ENCODE peak calls at places on chromosomes 6 and 20, in eight cellular contexts. D is kidney, Y is left lung, H is mesendoderm, V is fibroblast of lung, J is ovary, O is lower lobe of right lung, N is PC-9. F is an unnamed sample.
A peak's percentile ranks its signal among the peaks of the same experiment; 100 is the strongest.

GRCh38 chr6:44514576-44515193 is 127.2 kb downstream of the CDC5L start:
- DNase-seq in D (no peak), Y (no peak), H (no peak), V (no peak), J (no peak), O (no peak), N (no peak), F (no peak)

GRCh38 chr6:1264619-1265445 is 47.1 kb upstream of the FOXQ1 start:
- DNase-seq in D (no peak), Y (no peak), H (no peak), V (no peak), J (no peak), O (no peak), N (no peak), F (no peak)

GRCh38 chr6:89597988-89598387 is 40.6 kb downstream of the LYRM2 start:
- DNase-seq in D (no peak), Y (no peak), H (peak; percentile 90), V (peak; percentile 31), J (no peak), O (no peak), N (peak; percentile 16), F (no peak)

GRCh38 chr6:28349344-28349891 is 329 bp upstream of the ZKSCAN3 start:
- DNase-seq in D (no peak), Y (no peak), H (no peak), V (no peak), J (no peak), O (no peak), N (no peak), F (no peak)

GRCh38 chr20:32474967-32475819 is 109.9 kb downstream of the NOL4L start:
- DNase-seq in D (peak; percentile 99), Y (peak; percentile 94), H (peak; percentile 86), V (peak; percentile 96), J (peak; percentile 99), O (peak; percentile 93), N (peak; percentile 99), F (peak; percentile 99)

GRCh38 chr6:82022614-82023102 is 224.9 kb downstream of the IBTK start:
- DNase-seq in D (no peak), Y (no peak), H (peak; percentile 64), V (peak; percentile 84), J (no peak), O (no peak), N (peak; percentile 38), F (no peak)

GRCh38 chr6:2891768-2892170 is 11.3 kb downstream of the SERPINB9 start:
- DNase-seq in D (peak; percentile 75), Y (no peak), H (no peak), V (no peak), J (no peak), O (no peak), N (no peak), F (no peak)

GRCh38 chr6:29974901-29975560 is 32.7 kb downstream of the HLA-A start:
- DNase-seq in D (peak; percentile 75), Y (no peak), H (peak; percentile 58), V (no peak), J (no peak), O (no peak), N (no peak), F (no peak)

GRCh38 chr20:64253443-64253842 is 2.1 kb upstream of the PCMTD2 start:
- DNase-seq in D (no peak), Y (no peak), H (no peak), V (no peak), J (no peak), O (no peak), N (no peak), F (no peak)

GRCh38 chr20:3803289-3803688 is 7.2 kb downstream of the CDC25B start:
- DNase-seq in D (no peak), Y (peak; percentile 30), H (no peak), V (no peak), J (peak; percentile 33), O (peak; percentile 43), N (no peak), F (no peak)

DNA sequence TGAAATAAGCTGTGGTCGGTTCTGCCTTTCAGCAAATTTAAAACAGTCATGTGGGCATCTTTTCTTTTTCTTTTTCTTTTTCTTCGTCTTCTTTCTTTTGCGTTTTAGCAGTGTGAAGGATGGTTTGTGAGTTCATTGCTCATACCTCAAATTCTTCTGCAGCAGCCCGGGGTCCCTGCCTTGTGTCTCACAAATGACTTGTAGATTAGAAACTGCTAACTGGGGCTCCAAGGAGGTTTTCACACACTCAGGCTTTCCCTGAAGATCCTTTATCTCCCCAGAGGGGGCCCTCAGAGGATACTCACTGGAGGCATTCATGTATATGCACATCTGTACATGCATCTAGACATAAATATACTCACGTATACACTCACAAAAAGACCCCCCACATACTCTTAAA is 1.7 kb downstream of the SMOC2 start:
- DNase-seq in D (no peak), Y (no peak), H (peak; percentile 52), V (no peak), J (no peak), O (no peak), N (no peak), F (no peak)
- H3K36me3 ChIP-seq in D (no peaks in the 10 kb centered on the region), Y (no peaks in the 10 kb centered on the region), H (no peaks in the 10 kb centered on the region), V (no peaks in the 10 kb centered on the region), J (no peaks in the 10 kb centered on the region), O (no peaks in the 10 kb centered on the region), N (no peaks in the 10 kb centered on the region), F (no peaks in the 10 kb centered on the region)

GRCh38 chr6:163782436-163783003 is 368.0 kb downstream of the QKI start:
- DNase-seq in D (no peak), Y (no peak), H (peak; percentile 27), V (no peak), J (no peak), O (no peak), N (no peak), F (no peak)
- H3K4me1 ChIP-seq in D (no peaks in the 10 kb centered on the region), Y (no peaks in the 10 kb centered on the region), H (no peaks in the 10 kb centered on the region), V (no peaks in the 10 kb centered on the region), J (no peaks in the 10 kb centered on the region), O (no peaks in the 10 kb centered on the region), N (no peaks in the 10 kb centered on the region), F (no peaks in the 10 kb centered on the region)

DNA sequence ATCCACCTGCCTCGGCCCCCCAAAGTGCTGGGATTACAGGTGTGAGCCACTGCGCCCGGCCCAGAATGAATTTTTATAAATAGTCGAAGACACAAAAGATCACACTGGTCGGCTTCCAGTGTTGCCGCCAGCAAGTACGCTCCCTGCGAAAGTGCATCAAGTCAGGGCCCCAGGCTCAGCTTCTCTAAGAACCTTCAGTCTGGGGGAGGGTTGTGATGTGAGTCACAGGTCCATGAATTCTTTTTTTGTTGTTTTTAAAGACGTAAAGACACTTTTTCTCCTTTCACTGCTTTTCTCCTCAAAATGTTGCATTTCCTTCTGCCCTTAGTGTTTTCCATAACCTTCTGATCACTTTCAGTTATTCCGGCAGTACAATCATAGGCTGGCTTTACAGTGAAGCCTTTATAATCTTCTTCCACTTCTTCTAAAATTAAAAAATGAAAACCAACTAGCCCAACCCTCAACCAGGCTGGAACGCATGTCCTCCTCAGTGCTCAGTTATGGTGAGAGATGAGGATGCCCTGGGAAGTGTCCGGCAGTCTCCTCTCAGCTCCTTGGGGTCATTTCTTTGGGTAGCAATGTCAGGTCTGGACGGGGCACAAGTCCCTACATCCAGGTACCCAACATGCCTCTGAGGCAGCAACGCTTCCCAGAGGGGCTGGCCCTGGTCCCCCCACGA is 66.6 kb downstream of the CSE1L start:
- DNase-seq in D (no peak), Y (no peak), H (no peak), V (peak; percentile 61), J (no peak), O (no peak), N (no peak), F (no peak)
- H3K36me3 ChIP-seq in D (peaks cover 24% of the 10 kb centered on the region), Y (no peaks in the 10 kb centered on the region), H (peaks cover 12% of the 10 kb centered on the region), V (peaks cover 2% of the 10 kb centered on the region), J (no peaks in the 10 kb centered on the region), O (peaks cover 86% of the 10 kb centered on the region), N (peaks cover 17% of the 10 kb centered on the region), F (peaks cover 58% of the 10 kb centered on the region)

DNA sequence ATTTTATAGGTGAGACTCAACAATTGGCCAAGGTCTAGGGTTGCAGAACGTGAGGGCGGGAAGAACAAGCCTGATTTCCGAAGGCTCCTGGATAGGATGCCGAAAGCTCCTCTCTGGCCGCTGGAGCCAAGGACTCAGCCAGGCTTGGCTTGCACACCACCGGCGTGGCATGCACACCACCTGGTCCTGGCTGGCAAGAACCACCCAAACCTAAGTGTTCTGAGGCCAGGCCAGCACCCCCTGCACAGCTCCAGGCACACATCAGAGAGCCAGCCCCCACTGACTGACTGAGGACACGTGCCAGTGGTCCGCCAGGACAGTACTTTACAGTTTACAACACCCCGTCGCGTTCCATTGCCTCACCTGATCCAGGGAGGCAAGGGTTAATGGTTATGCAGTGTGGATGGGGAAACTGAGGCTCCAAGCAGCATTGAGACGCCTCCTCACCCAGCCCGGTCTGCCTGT is 414 bp downstream of the TGM2 start:
- DNase-seq in D (no peak), Y (no peak), H (no peak), V (no peak), J (no peak), O (no peak), N (no peak), F (peak; percentile 77)
- H3K4me1 ChIP-seq in D (peaks cover 19% of the 10 kb centered on the region), Y (peaks cover 65% of the 10 kb centered on the region), H (no peaks in the 10 kb centered on the region), V (peaks cover 40% of the 10 kb centered on the region), J (peaks cover 13% of the 10 kb centered on the region), O (peaks cover 76% of the 10 kb centered on the region), N (peaks cover 65% of the 10 kb centered on the region), F (peaks cover 42% of the 10 kb centered on the region)

GRCh38 chr6:35776364-35777215 is at the start of gene CLPSL2:
- DNase-seq in D (no peak), Y (no peak), H (peak; percentile 73), V (no peak), J (no peak), O (no peak), N (peak; percentile 53), F (no peak)

GRCh38 chr6:35777356-35778102 is 1.1 kb downstream of the CLPSL2 start:
- DNase-seq in D (no peak), Y (no peak), H (no peak), V (no peak), J (no peak), O (no peak), N (peak; percentile 37), F (no peak)

GRCh38 chr6:35778437-35778836 is 2.0 kb downstream of the CLPSL2 start:
- DNase-seq in D (no peak), Y (no peak), H (no peak), V (no peak), J (no peak), O (no peak), N (no peak), F (no peak)

GRCh38 chr6:35774116-35774794 is 2.1 kb upstream of the CLPSL2 start:
- DNase-seq in D (no peak), Y (no peak), H (no peak), V (no peak), J (no peak), O (no peak), N (no peak), F (no peak)

GRCh38 chr6:35775031-35775430 is 1.4 kb upstream of the CLPSL2 start:
- DNase-seq in D (no peak), Y (no peak), H (no peak), V (peak; percentile 15), J (no peak), O (no peak), N (no peak), F (no peak)
- H3K36me3 ChIP-seq in D (no peaks in the 10 kb centered on the region), Y (no peaks in the 10 kb centered on the region), H (no peaks in the 10 kb centered on the region), V (no peaks in the 10 kb centered on the region), J (no peaks in the 10 kb centered on the region), O (no peaks in the 10 kb centered on the region), N (no peaks in the 10 kb centered on the region), F (no peaks in the 10 kb centered on the region)

DNA sequence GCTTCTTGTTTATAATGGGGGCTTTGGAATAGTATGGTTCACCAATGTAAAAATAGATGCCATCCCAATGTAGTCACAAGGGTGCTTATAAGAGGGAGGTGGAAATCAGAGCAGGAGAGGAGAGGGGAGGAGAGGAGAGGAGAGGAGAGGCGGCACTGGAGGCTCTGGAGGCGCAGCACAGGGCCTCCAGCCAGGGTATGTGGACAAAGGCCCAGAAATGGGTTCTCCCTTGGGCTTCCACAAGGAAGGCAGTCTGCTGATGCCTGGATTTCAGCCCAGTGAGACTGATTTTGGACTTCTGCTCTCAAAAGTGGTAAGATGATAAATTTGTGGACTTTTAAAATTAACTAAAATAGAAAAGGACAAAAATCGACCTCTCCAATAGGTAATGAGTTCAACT is 116.8 kb downstream of the RNASET2 start:
- DNase-seq in D (no peak), Y (no peak), H (no peak), V (no peak), J (no peak), O (no peak), N (no peak), F (no peak)
- H3K4me1 ChIP-seq in D (no peaks in the 10 kb centered on the region), Y (no peaks in the 10 kb centered on the region), H (no peaks in the 10 kb centered on the region), V (no peaks in the 10 kb centered on the region), J (no peaks in the 10 kb centered on the region), O (no peaks in the 10 kb centered on the region), N (no peaks in the 10 kb centered on the region), F (no peaks in the 10 kb centered on the region)